ENCODE peak calls at places on chromosome 13, in four cellular contexts. V is K562, A is WTC11, F is HepG2. L is an unnamed sample.

GRCh38 chr13:36973621-36974268 is 25.4 kb downstream of the ALG5 start:
- DNase-seq in V (no peak), A (no peak), F (no peak), L (no peak)

GRCh38 chr13:45851171-45851889 is at the start of gene SIAH3:
- DNase-seq in V (no peak), A (peak; percentile 23), F (no peak), L (no peak)

GRCh38 chr13:32031025-32031814 is at the start of gene FRY:
- DNase-seq in V (no peak), A (peak; percentile 85), F (peak; percentile 74), L (no peak)

GRCh38 chr13:29859971-29860370 is 9.6 kb upstream of the UBL3 start:
- DNase-seq in V (no peak), A (no peak), F (no peak), L (no peak)

GRCh38 chr13:22175211-22175610 is 504.3 kb downstream of the FGF9 start:
- DNase-seq in V (no peak), A (peak; percentile 27), F (no peak), L (no peak)

GRCh38 chr13:63433546-63434150 is 2018.0 kb upstream of the PCDH20 start:
- DNase-seq in V (no peak), A (no peak), F (no peak), L (no peak)

GRCh38 chr13:60431108-60431700 is 34.2 kb downstream of the TDRD3 start:
- DNase-seq in V (peak; percentile 16), A (no peak), F (peak; percentile 47), L (peak; percentile 61)

GRCh38 chr13:32639502-32640105 is 53.4 kb downstream of the PDS5B start:
- DNase-seq in V (peak; percentile 17), A (peak; percentile 19), F (peak; percentile 50), L (peak; percentile 15)

GRCh38 chr13:70339738-70340137 is 231.5 kb upstream of the KLHL1 start:
- DNase-seq in V (no peak), A (peak; percentile 43), F (peak; percentile 21), L (no peak)

GRCh38 chr13:106143930-106144709 is 391.3 kb downstream of the EFNB2 start:
- DNase-seq in V (no peak), A (no peak), F (no peak), L (no peak)

GRCh38 chr13:69644447-69644846 is 463.2 kb upstream of the ATXN8OS start:
- DNase-seq in V (no peak), A (no peak), F (no peak), L (no peak)

GRCh38 chr13:40113644-40114304 is 458.3 kb downstream of the COG6 start:
- DNase-seq in V (no peak), A (no peak), F (no peak), L (no peak)

GRCh38 chr13:40103864-40104263 is 448.4 kb downstream of the COG6 start:
- DNase-seq in V (no peak), A (no peak), F (no peak), L (no peak)

GRCh38 chr13:40114305-40114896 is 458.9 kb downstream of the COG6 start:
- DNase-seq in V (no peak), A (no peak), F (no peak), L (no peak)

DNA sequence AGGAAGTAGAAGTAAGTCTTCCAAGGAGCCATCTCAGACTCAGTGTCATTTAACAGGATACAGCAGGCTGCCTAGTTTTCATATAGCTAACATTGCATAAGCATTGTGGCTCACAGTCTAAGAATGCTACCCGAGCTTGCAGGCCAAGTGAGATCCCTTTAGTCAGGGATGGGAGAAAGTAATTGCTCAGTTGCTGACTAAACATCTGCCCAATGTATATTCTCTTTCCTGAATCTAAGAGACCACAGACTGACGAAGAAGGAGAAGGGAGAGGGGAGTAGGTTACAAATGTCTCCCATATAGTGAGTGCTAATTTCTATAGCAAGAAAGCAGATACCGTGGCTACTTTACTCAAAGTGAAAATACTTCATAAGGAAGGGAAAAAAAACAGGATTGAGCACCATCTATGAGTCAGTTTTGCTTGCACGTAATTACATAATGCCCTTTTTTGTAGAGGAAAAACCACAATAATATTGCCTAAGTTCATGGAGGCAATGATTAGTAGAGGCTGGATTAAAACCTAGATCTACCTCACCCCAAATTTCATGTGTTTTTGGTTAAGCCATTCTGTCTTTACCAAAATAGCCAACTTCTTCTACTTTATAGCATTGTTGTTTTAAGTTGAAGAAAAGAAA is 454.0 kb downstream of the COG6 start:
- DNase-seq in V (no peak), A (no peak), F (no peak), L (no peak)
- TF ChIP-seq CREM in V (no peak), A (no peak), F (no peak), L (no peak)

DNA sequence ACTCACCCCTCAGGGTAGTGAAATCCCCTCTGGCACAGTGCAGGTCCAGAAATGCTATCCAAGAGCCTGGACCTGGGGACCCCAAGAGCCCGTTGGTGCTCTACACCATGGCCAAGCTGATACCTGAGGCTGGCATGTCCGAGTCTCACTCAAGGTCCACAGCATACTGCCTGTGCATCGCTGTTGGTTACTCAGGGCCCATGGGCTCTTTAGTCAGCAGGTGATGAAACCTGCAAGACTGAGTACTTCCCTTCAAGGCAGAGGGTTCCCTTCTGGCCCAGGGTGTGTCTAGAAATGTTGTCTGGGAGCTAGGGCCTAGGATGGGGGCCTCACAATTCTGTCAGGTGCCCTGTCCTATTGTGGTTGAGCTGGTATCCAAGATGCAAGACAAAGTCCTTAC is 19.6 kb upstream of the KBTBD7 start:
- DNase-seq in V (no peak), A (no peak), F (no peak), L (no peak)
- TF ChIP-seq CREM in V (no peak), A (no peak), F (no peak), L (no peak)

GRCh38 chr13:96519380-96519779 is 429.5 kb downstream of the HS6ST3 start:
- DNase-seq in V (no peak), A (no peak), F (no peak), L (no peak)
- TF ChIP-seq CREM in V (no peak), A (no peak), F (no peak), L (no peak)

GRCh38 chr13:91557328-91557727 is 158.9 kb downstream of the GPC5 start:
- DNase-seq in V (no peak), A (no peak), F (no peak), L (no peak)
- TF ChIP-seq CREM in V (no peak), A (no peak), F (no peak), L (no peak)

DNA sequence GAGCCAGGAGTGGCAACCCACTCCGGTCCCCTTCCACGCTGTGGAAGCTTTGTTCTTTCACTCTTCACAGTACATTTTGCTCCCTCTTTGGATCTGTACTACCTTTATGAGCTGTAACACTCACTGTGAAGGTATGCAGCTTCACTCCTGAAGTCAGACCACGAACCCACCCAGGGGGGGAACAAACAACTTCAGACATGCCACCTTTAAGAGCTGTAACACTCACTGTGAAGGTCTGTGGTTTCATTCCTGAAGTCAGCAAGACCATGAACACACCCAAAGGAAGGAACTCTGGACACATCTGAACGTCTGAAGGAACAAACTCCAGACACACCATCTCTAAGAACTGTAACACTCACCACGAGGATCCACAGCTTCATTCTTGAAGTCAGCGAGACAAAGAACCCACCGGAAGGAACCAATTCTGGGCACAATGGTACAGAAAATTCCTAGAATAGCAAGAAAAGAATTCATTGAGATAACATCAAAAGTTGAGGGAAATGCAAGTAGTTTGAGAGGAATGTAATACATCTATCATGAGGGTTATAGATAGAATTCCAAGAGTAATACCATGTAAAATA is 1796.6 kb upstream of the MIR17HG start:
- DNase-seq in V (no peak), A (no peak), F (no peak), L (no peak)
- TF ChIP-seq CREM in V (no peak), A (no peak), F (no peak), L (no peak)

DNA sequence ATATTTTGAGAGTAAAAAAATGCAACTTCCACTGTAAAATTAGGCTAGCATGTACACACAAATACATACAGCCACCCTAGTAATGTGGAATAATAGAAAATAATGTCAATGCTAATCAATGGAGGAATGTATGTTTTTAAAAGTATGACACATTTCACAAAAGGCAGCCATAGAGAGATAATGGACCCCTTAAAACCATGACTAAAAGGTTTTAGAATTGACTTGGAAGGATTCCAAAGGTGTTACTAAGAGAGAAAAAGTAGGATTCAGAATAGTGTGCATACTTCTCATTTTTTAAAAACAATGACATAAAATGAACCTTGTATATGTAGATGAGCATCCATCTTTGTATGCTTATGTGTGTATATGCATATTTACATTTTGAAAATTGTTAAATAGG is 597.9 kb upstream of the PCDH9 start:
- DNase-seq in V (no peak), A (no peak), F (no peak), L (no peak)
- TF ChIP-seq CREM in V (no peak), A (no peak), F (no peak), L (no peak)

GRCh38 chr13:51152713-51153112 is 41.6 kb upstream of the C13orf42 start:
- DNase-seq in V (no peak), A (no peak), F (no peak), L (no peak)
- TF ChIP-seq CREM in V (no peak), A (no peak), F (no peak), L (no peak)

L was measured in GM12878.